ENCODE peak calls at places on chromosome 4, in four cellular contexts. L is endothelial cell of umbilical vein, F is colonic mucosa, G is left lung. U is an unnamed sample.

GRCh38 chr4:8402640-8403039 is 37.9 kb downstream of the ACOX3 start:
- DNase-seq in L (peak; percentile 62), F (no peak), G (no peak), U (peak; percentile 63)

GRCh38 chr4:143558823-143559756 is 45.6 kb downstream of the SMARCA5 start:
- DNase-seq in L (peak; percentile 85), F (peak; percentile 85), G (peak; percentile 86), U (peak; percentile 90)

GRCh38 chr4:165874799-165875371 is 1.8 kb downstream of the TLL1 start:
- DNase-seq in L (no peak), F (peak; percentile 22), G (peak; percentile 76), U (peak; percentile 58)

GRCh38 chr4:128424524-128425195 is 137.0 kb upstream of the PGRMC2 start:
- DNase-seq in L (no peak), F (no peak), G (no peak), U (no peak)

GRCh38 chr4:40422309-40422708 is 87.2 kb downstream of the CHRNA9 start:
- DNase-seq in L (no peak), F (no peak), G (no peak), U (no peak)

GRCh38 chr4:169008478-169008877 is 1.6 kb downstream of the CBR4 start:
- DNase-seq in L (no peak), F (no peak), G (no peak), U (peak; percentile 16)

GRCh38 chr4:127783026-127783769 is 1.1 kb downstream of the HSPA4L start:
- DNase-seq in L (peak; percentile 89), F (peak; percentile 75), G (no peak), U (peak; percentile 85)

GRCh38 chr4:72375050-72375736 is 193.8 kb downstream of the ADAMTS3 start:
- DNase-seq in L (no peak), F (no peak), G (no peak), U (no peak)

GRCh38 chr4:76904646-76905190 is 6.8 kb upstream of the SOWAHB start:
- DNase-seq in L (no peak), F (no peak), G (no peak), U (no peak)

GRCh38 chr4:151658959-151659593 is 101.7 kb downstream of the GATB start:
- DNase-seq in L (peak; percentile 30), F (no peak), G (no peak), U (peak; percentile 75)

GRCh38 chr4:77240469-77241066 is 83.6 kb downstream of the CCNG2 start:
- DNase-seq in L (peak; percentile 56), F (peak; percentile 68), G (no peak), U (peak; percentile 76)

GRCh38 chr4:67035501-67035900 is 509.8 kb downstream of the CENPC start:
- DNase-seq in L (no peak), F (no peak), G (no peak), U (no peak)

GRCh38 chr4:141730805-141731204 is 94.4 kb downstream of the IL15 start:
- DNase-seq in L (no peak), F (no peak), G (no peak), U (no peak)

GRCh38 chr4:109211671-109212070 is 90.8 kb downstream of the COL25A1 start:
- DNase-seq in L (peak; percentile 41), F (no peak), G (no peak), U (peak; percentile 52)

GRCh38 chr4:109588176-109588575 is 28.1 kb downstream of the MCUB start:
- DNase-seq in L (no peak), F (no peak), G (no peak), U (peak; percentile 21)

GRCh38 chr4:75892508-75892907 is 9.7 kb downstream of the PPEF2 start:
- DNase-seq in L (no peak), F (no peak), G (no peak), U (no peak)

GRCh38 chr4:176259330-176260090 is 9.5 kb downstream of the ASB5 start:
- DNase-seq in L (no peak), F (no peak), G (no peak), U (no peak)

GRCh38 chr4:31467781-31468180 is 747.6 kb downstream of the PCDH7 start:
- DNase-seq in L (no peak), F (no peak), G (no peak), U (no peak)

GRCh38 chr4:174713821-174714220 is 115.2 kb downstream of the GLRA3 start:
- DNase-seq in L (no peak), F (no peak), G (no peak), U (no peak)

GRCh38 chr4:43496188-43496587 is 603.7 kb downstream of the GRXCR1 start:
- DNase-seq in L (no peak), F (no peak), G (no peak), U (no peak)

GRCh38 chr4:85703098-85703497 is 228.1 kb downstream of the ARHGAP24 start:
- DNase-seq in L (no peak), F (no peak), G (no peak), U (no peak)

GRCh38 chr4:171721937-171722336 is 91.3 kb upstream of the GALNTL6 start:
- DNase-seq in L (no peak), F (no peak), G (no peak), U (no peak)

GRCh38 chr4:36267491-36268254 is 13.7 kb upstream of the DTHD1 start:
- DNase-seq in L (no peak), F (no peak), G (no peak), U (no peak)

GRCh38 chr4:163164591-163164990 is 2.1 kb downstream of the NAF1 start:
- DNase-seq in L (no peak), F (no peak), G (no peak), U (no peak)

GRCh38 chr4:159162576-159162975 is 59.7 kb downstream of the RAPGEF2 start:
- DNase-seq in L (no peak), F (no peak), G (no peak), U (no peak)

GRCh38 chr4:54840992-54841768 is 183.4 kb downstream of the KIT start:
- DNase-seq in L (no peak), F (peak; percentile 18), G (no peak), U (no peak)

GRCh38 chr4:112213091-112213490 is 18.5 kb upstream of the AP1AR start:
- DNase-seq in L (no peak), F (peak; percentile 47), G (no peak), U (no peak)

GRCh38 chr4:122458625-122459024 is 2.1 kb upstream of the IL2 start:
- DNase-seq in L (peak; percentile 6), F (no peak), G (no peak), U (peak; percentile 7)

GRCh38 chr4:186104114-186104894 is at the start of gene FAM149A:
- DNase-seq in L (no peak), F (peak; percentile 84), G (peak; percentile 88), U (no peak)

GRCh38 chr4:113447695-113448265 is 313.8 kb downstream of the CAMK2D start:
- DNase-seq in L (no peak), F (no peak), G (no peak), U (no peak)

GRCh38 chr4:145340071-145340695 is 141.5 kb upstream of the SMAD1 start:
- DNase-seq in L (no peak), F (no peak), G (peak; percentile 27), U (no peak)

GRCh38 chr4:109495514-109495913 is 61.9 kb downstream of the SEC24B start:
- DNase-seq in L (no peak), F (no peak), G (no peak), U (no peak)

GRCh38 chr4:144174401-144175067 is 34.0 kb upstream of the GYPA start:
- DNase-seq in L (peak; percentile 77), F (no peak), G (no peak), U (peak; percentile 84)

GRCh38 chr4:125283702-125284279 is 31.0 kb upstream of the FAT4 start:
- DNase-seq in L (peak; percentile 54), F (no peak), G (no peak), U (peak; percentile 56)

GRCh38 chr4:74451214-74451661 is 6.3 kb downstream of the AREG start:
- DNase-seq in L (peak; percentile 72), F (no peak), G (no peak), U (peak; percentile 79)

GRCh38 chr4:97150966-97151365 is 992.3 kb downstream of the STPG2 start:
- DNase-seq in L (no peak), F (no peak), G (no peak), U (no peak)

U was measured in dermis blood vessel endothelial cell.